ENCODE peak calls at places on chromosomes 3 and 15, in seven cellular contexts. X, H, Z, L, S, P and R are unnamed samples.

GRCh38 chr3:33093847-33094246 is 3.1 kb downstream of the GLB1 start:
- DNase-seq in X (no peak), H (no peak), Z (no peak), L (no peak), S (no peak), P (no peak), R (no peak)

GRCh38 chr3:186413615-186414415 is 51.8 kb upstream of the DGKG start:
- DNase-seq in X (no peak), H (peak), Z (peak), L (no peak), S (peak), P (no peak), R (no peak)

GRCh38 chr15:31259562-31260252 is 66.9 kb upstream of the KLF13 start:
- DNase-seq in X (no peak), H (no peak), Z (no peak), L (no peak), S (no peak), P (no peak), R (no peak)

GRCh38 chr3:24299236-24299635 is 195.4 kb downstream of the THRB start:
- DNase-seq in X (no peak), H (peak), Z (peak), L (no peak), S (peak), P (no peak), R (no peak)

GRCh38 chr3:185976977-185977678 is 39.3 kb upstream of the TRA2B start:
- DNase-seq in X (peak), H (peak), Z (peak), L (no peak), S (peak), P (no peak), R (no peak)

GRCh38 chr3:48215466-48215865 is 7.8 kb upstream of the CAMP start:
- DNase-seq in X (no peak), H (peak), Z (no peak), L (no peak), S (peak), P (no peak), R (no peak)

GRCh38 chr3:69443554-69443953 is 57.7 kb upstream of the FRMD4B start:
- DNase-seq in X (no peak), H (no peak), Z (no peak), L (no peak), S (no peak), P (no peak), R (no peak)

GRCh38 chr3:112605285-112605684 is 35.7 kb downstream of the CCDC80 start:
- DNase-seq in X (no peak), H (peak), Z (no peak), L (peak), S (peak), P (no peak), R (peak)

GRCh38 chr3:126355251-126355650 is 2.0 kb downstream of the KLF15 start:
- DNase-seq in X (no peak), H (no peak), Z (no peak), L (no peak), S (no peak), P (no peak), R (no peak)

GRCh38 chr3:123329636-123330340 is 119.1 kb downstream of the ADCY5 start:
- DNase-seq in X (no peak), H (no peak), Z (no peak), L (no peak), S (no peak), P (no peak), R (no peak)

GRCh38 chr3:81443948-81444347 is 317.5 kb downstream of the GBE1 start:
- DNase-seq in X (no peak), H (peak), Z (peak), L (no peak), S (peak), P (no peak), R (no peak)

GRCh38 chr3:28645149-28645548 is 296.5 kb upstream of the AZI2 start:
- DNase-seq in X (no peak), H (no peak), Z (no peak), L (no peak), S (no peak), P (no peak), R (no peak)

GRCh38 chr15:50148362-50148963 is 29.4 kb upstream of the ATP8B4 start:
- DNase-seq in X (no peak), H (peak), Z (peak), L (no peak), S (peak), P (no peak), R (no peak)

GRCh38 chr3:124606180-124606579 is 124.1 kb upstream of the UMPS start:
- DNase-seq in X (no peak), H (no peak), Z (no peak), L (no peak), S (peak), P (no peak), R (no peak)

GRCh38 chr3:45205126-45205525 is 21.0 kb downstream of the TMEM158 start:
- DNase-seq in X (no peak), H (peak), Z (peak), L (no peak), S (peak), P (no peak), R (no peak)

GRCh38 chr3:187367561-187368103 is 553 bp upstream of the RTP4 start:
- DNase-seq in X (no peak), H (no peak), Z (no peak), L (no peak), S (no peak), P (no peak), R (no peak)

GRCh38 chr3:51982838-51983577 is at the start of gene ACY1:
- DNase-seq in X (peak), H (peak), Z (peak), L (peak), S (peak), P (no peak), R (no peak)

GRCh38 chr3:103393395-103394186 is 958.8 kb downstream of the ZPLD1 start:
- DNase-seq in X (no peak), H (peak), Z (no peak), L (no peak), S (peak), P (no peak), R (no peak)

GRCh38 chr3:16402451-16402850 is 111.0 kb downstream of the RFTN1 start:
- DNase-seq in X (no peak), H (peak), Z (peak), L (no peak), S (peak), P (no peak), R (no peak)

GRCh38 chr3:118137783-118138182 is 896.9 kb downstream of the IGSF11 start:
- DNase-seq in X (no peak), H (no peak), Z (no peak), L (no peak), S (no peak), P (no peak), R (no peak)

GRCh38 chr3:23778451-23778850 is 27.3 kb upstream of the UBE2E1 start:
- DNase-seq in X (no peak), H (peak), Z (no peak), L (no peak), S (peak), P (no peak), R (no peak)

GRCh38 chr3:35322070-35322469 is 317.3 kb upstream of the ARPP21 start:
- DNase-seq in X (no peak), H (peak), Z (no peak), L (no peak), S (peak), P (no peak), R (no peak)

GRCh38 chr3:150408232-150409124 is at the start of gene TSC22D2:
- DNase-seq in X (peak), H (peak), Z (peak), L (peak), S (peak), P (peak), R (no peak)

GRCh38 chr3:196463804-196464203 is 31.6 kb upstream of the UBXN7 start:
- DNase-seq in X (no peak), H (no peak), Z (no peak), L (no peak), S (no peak), P (no peak), R (no peak)

GRCh38 chr3:187997490-187997889 is 156.5 kb upstream of the LPP start:
- DNase-seq in X (no peak), H (peak), Z (peak), L (no peak), S (peak), P (no peak), R (peak)

GRCh38 chr3:73784647-73785420 is 160.1 kb upstream of the PDZRN3 start:
- DNase-seq in X (no peak), H (peak), Z (no peak), L (peak), S (peak), P (no peak), R (no peak)

GRCh38 chr3:53236112-53236841 is 19.5 kb downstream of the TKT start:
- DNase-seq in X (no peak), H (peak), Z (peak), L (peak), S (peak), P (no peak), R (peak)

GRCh38 chr15:74839526-74840395 is 3.2 kb downstream of the ULK3 start:
- DNase-seq in X (no peak), H (no peak), Z (no peak), L (no peak), S (no peak), P (no peak), R (no peak)

DNA sequence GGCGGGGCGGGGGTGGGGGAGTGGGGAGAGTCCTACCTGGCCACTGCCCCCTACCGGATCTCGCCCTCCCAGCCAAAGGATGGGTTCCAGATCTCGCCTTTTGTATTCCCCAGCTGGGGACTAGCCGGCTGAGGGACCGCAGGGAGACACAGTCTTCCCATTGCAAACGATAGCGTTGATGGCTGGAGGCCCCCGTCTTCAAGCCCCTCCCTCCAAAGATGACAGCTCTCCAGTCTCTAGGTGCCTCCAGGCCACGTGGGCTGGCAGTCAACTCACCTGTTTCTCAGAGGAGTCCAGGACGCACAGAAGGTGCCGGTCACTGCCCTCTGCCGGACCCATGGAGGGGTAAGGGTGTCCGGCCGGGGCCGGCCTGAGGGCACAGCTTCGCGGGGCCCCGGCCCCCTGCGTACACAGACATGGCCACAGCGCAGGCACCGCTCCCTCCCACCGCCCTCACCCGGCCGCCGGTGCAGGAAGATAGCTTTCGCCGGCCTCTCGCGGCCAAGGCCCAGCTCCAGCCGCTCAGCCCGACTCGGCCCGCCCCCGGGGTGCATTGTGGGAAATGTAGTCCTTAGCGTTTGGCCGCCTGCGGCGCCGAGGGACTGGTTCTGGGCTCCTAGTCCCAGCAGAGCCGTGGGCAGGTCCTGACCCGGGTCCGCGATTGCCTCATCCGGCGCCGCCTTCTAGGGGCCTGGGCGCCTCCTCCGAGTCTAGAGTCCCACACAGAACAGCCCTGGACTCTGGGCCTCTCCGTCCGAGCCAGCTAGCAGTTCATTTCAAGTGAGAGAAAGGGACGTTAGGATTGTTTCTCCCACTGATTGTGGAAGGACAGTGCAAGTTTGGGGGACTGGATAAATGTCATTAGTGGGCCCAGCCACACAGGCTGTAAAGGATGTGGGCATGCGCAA is at the start of gene MON1A:
- DNase-seq in X (peak), H (peak), Z (peak), L (peak), S (peak), P (peak), R (no peak)
- TF ChIP-seq CTCF in X (peak), H (no peak), Z (peak), L (peak), S (peak), P (no peak), R (peak)

GRCh38 chr3:40181182-40181581 is 128.3 kb upstream of the EIF1B start:
- DNase-seq in X (no peak), H (no peak), Z (no peak), L (no peak), S (no peak), P (no peak), R (no peak)
- TF ChIP-seq CTCF in X (peak), H (no peak), Z (no peak), L (no peak), S (no peak), P (no peak), R (no peak)

GRCh38 chr15:96320703-96321421 is 9.6 kb upstream of the NR2F2 start:
- DNase-seq in X (no peak), H (peak), Z (peak), L (no peak), S (peak), P (no peak), R (no peak)

GRCh38 chr15:96322401-96323249 is 7.9 kb upstream of the NR2F2 start:
- DNase-seq in X (peak), H (peak), Z (peak), L (no peak), S (peak), P (no peak), R (no peak)

GRCh38 chr15:96324192-96324895 is 6.2 kb upstream of the NR2F2 start:
- DNase-seq in X (no peak), H (peak), Z (peak), L (no peak), S (peak), P (no peak), R (no peak)

GRCh38 chr15:96323250-96324162 is 7.0 kb upstream of the NR2F2 start:
- DNase-seq in X (no peak), H (peak), Z (peak), L (no peak), S (no peak), P (no peak), R (no peak)

GRCh38 chr15:96321422-96322391 is 8.8 kb upstream of the NR2F2 start:
- DNase-seq in X (peak), H (peak), Z (peak), L (no peak), S (peak), P (no peak), R (no peak)
- TF ChIP-seq CTCF in X (no peak), H (peak), Z (peak), L (no peak), S (no peak), P (no peak), R (peak)

DNA sequence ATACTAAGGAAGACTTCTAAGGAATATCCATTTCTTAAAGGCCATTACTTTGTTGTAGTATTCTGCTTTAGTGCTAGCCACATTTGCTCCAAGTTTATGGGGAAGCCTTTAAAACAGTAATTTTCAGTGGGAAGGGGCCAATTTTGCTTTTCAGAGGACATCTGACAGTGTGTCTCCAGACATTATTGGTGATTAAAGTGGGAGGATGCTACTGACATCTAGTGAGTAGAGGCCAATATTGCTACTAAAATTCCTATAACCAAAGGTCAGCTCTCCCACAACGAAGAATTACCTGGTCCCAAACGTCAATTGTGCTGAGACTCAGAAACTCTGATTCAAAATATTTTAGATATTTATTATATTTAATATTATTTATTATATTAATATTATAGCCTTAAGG is 24.8 kb downstream of the SLC28A2 start:
- DNase-seq in X (no peak), H (peak), Z (peak), L (no peak), S (peak), P (no peak), R (no peak)
- TF ChIP-seq CTCF in X (no peak), H (peak), Z (peak), L (no peak), S (peak), P (peak), R (peak)

DNA sequence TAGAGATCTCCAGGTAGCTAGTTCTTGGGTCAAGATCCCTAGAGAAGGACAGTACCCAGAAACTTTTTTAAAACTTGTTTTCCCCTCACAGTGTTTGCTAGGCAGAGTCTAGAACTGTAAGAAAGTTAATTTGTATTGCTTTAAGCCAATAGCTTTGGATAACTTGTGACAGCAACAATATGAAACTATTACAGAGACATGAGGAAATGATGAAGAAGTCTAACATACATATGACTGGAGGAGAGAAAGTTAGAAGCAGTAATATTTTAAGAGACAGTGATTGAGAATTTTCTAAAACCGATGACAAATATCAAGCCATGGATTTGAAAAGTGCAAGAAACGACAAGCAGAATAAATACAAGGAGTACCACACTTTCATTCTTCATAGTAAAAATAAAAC is 10.0 kb downstream of the HMG20A start:
- DNase-seq in X (no peak), H (no peak), Z (no peak), L (no peak), S (no peak), P (no peak), R (no peak)
- TF ChIP-seq CTCF in X (no peak), H (no peak), Z (no peak), L (no peak), S (no peak), P (no peak), R (no peak)